ENCODE peak calls at places on chromosomes 13 and 19, in four cellular contexts. U, C, B and L are unnamed samples.
A peak's percentile ranks its signal among the peaks of the same experiment; 100 is the strongest.

GRCh38 chr19:35775298-35776101 is at the start of gene ARHGAP33:
- DNase-seq in U (peak; percentile 92), C (peak; percentile 87), B (peak; percentile 87), L (peak; percentile 99)

GRCh38 chr13:64758520-64758919 is 2471.6 kb downstream of the PCDH9 start:
- DNase-seq in U (peak; percentile 1), C (peak; percentile 5), B (no peak), L (no peak)

GRCh38 chr13:106277483-106278154 is 257.8 kb downstream of the EFNB2 start:
- DNase-seq in U (no peak), C (no peak), B (no peak), L (no peak)

GRCh38 chr19:13817615-13818371 is 22.6 kb downstream of the ZSWIM4 start:
- DNase-seq in U (no peak), C (peak; percentile 98), B (no peak), L (peak; percentile 85)

GRCh38 chr13:68023838-68024581 is 793.9 kb upstream of the PCDH9 start:
- DNase-seq in U (no peak), C (peak; percentile 7), B (no peak), L (no peak)

GRCh38 chr19:1406496-1406817 is 929 bp upstream of the DAZAP1 start:
- DNase-seq in U (no peak), C (no peak), B (peak; percentile 4), L (no peak)

GRCh38 chr13:91381371-91381770 is 17.1 kb upstream of the GPC5 start:
- DNase-seq in U (peak; percentile 28), C (no peak), B (no peak), L (no peak)

GRCh38 chr13:25169356-25169755 is 2.7 kb downstream of the AMER2 start:
- DNase-seq in U (no peak), C (no peak), B (no peak), L (no peak)

GRCh38 chr13:29702912-29703351 is 107.4 kb upstream of the SLC7A1 start:
- DNase-seq in U (peak; percentile 69), C (peak; percentile 27), B (no peak), L (peak; percentile 1)

GRCh38 chr13:78430166-78430791 is 173.1 kb downstream of the POU4F1 start:
- DNase-seq in U (no peak), C (no peak), B (no peak), L (no peak)

GRCh38 chr13:94031609-94032008 is 447.9 kb downstream of the DCT start:
- DNase-seq in U (peak; percentile 8), C (no peak), B (no peak), L (no peak)

GRCh38 chr19:10617409-10618121 is 7.8 kb upstream of the SLC44A2 start:
- DNase-seq in U (peak; percentile 89), C (no peak), B (no peak), L (peak; percentile 42)

GRCh38 chr13:79030513-79030912 is 371.6 kb upstream of the OBI1 start:
- DNase-seq in U (no peak), C (no peak), B (no peak), L (no peak)

GRCh38 chr13:72782717-72783116 is 784 bp downstream of the PIBF1 start:
- DNase-seq in U (peak; percentile 10), C (no peak), B (no peak), L (peak; percentile 15)

GRCh38 chr13:35826626-35827254 is 304.4 kb downstream of the DCLK1 start:
- DNase-seq in U (no peak), C (no peak), B (no peak), L (peak; percentile 40)

GRCh38 chr13:25468330-25469178 is 96.8 kb downstream of the ATP8A2 start:
- DNase-seq in U (no peak), C (no peak), B (no peak), L (peak; percentile 91)

GRCh38 chr19:15452111-15453047 is 2.6 kb upstream of the WIZ start:
- DNase-seq in U (peak; percentile 58), C (peak; percentile 91), B (no peak), L (peak; percentile 99)

GRCh38 chr13:39273953-39274352 is 235.7 kb downstream of the NHLRC3 start:
- DNase-seq in U (no peak), C (no peak), B (no peak), L (no peak)

GRCh38 chr19:29876414-29876813 is 64.6 kb downstream of the CCNE1 start:
- DNase-seq in U (no peak), C (no peak), B (no peak), L (no peak)

GRCh38 chr19:49987159-49987698 is 26.3 kb upstream of the SIGLEC11 start:
- DNase-seq in U (peak; percentile 90), C (peak; percentile 90), B (peak; percentile 54), L (peak; percentile 76)

GRCh38 chr19:489418-490196 is 6.7 kb upstream of the MADCAM1 start:
- DNase-seq in U (peak; percentile 8), C (no peak), B (no peak), L (no peak)

GRCh38 chr13:81493144-81493543 is 1152.2 kb upstream of the SPRY2 start:
- DNase-seq in U (no peak), C (no peak), B (peak; percentile 3), L (no peak)

GRCh38 chr19:12052571-12053169 is at the start of gene ZNF878:
- DNase-seq in U (peak; percentile 85), C (peak; percentile 95), B (peak; percentile 67), L (peak; percentile 84)

GRCh38 chr13:60689571-60689970 is 292.6 kb downstream of the TDRD3 start:
- DNase-seq in U (no peak), C (no peak), B (no peak), L (no peak)

GRCh38 chr13:51518847-51519246 is 65.4 kb upstream of the WDFY2 start:
- DNase-seq in U (peak; percentile 40), C (no peak), B (no peak), L (no peak)

GRCh38 chr13:110531671-110532083 is 29.8 kb downstream of the RAB20 start:
- DNase-seq in U (no peak), C (no peak), B (no peak), L (no peak)

GRCh38 chr13:54029226-54029625 is 1000.6 kb downstream of the OLFM4 start:
- DNase-seq in U (no peak), C (peak; percentile 13), B (peak; percentile 21), L (no peak)

GRCh38 chr19:51094696-51095279 is 12.1 kb upstream of the KLK14 start:
- DNase-seq in U (no peak), C (no peak), B (no peak), L (peak; percentile 87)

GRCh38 chr13:20126460-20127262 is 34.2 kb downstream of the GJA3 start:
- DNase-seq in U (no peak), C (no peak), B (no peak), L (no peak)

GRCh38 chr13:52652980-52653303 is 306 bp downstream of the SUGT1 start:
- DNase-seq in U (no peak), C (no peak), B (no peak), L (peak; percentile 31)
- H3K4me2 ChIP-seq in U (peak overlapping the region; percentile 91), C (peak overlapping the region; percentile 64), B (no peak overlapping the region), L (peak overlapping the region; percentile 80)

GRCh38 chr13:45519473-45519872 is 54.7 kb downstream of the COG3 start:
- DNase-seq in U (no peak), C (no peak), B (no peak), L (no peak)

GRCh38 chr13:45516757-45517156 is 52.0 kb downstream of the COG3 start:
- DNase-seq in U (no peak), C (no peak), B (no peak), L (no peak)

GRCh38 chr13:45522571-45522970 is 57.8 kb downstream of the COG3 start:
- DNase-seq in U (peak; percentile 18), C (no peak), B (no peak), L (no peak)

GRCh38 chr13:45521292-45521691 is 56.6 kb downstream of the COG3 start:
- DNase-seq in U (peak; percentile 86), C (no peak), B (no peak), L (no peak)

GRCh38 chr13:45518525-45519235 is 53.9 kb downstream of the COG3 start:
- DNase-seq in U (peak; percentile 90), C (no peak), B (no peak), L (no peak)
- TF ChIP-seq CHD1 in U (no peak), C (no peak), B (no peak), L (no peak)

GRCh38 chr19:38920529-38921419 is 8.8 kb upstream of the CCER2 start:
- DNase-seq in U (no peak), C (no peak), B (no peak), L (no peak)

GRCh38 chr19:38919837-38920528 is 8.0 kb upstream of the CCER2 start:
- DNase-seq in U (no peak), C (no peak), B (no peak), L (no peak)

GRCh38 chr19:38922482-38922881 is 8.1 kb downstream of the SARS2 start:
- DNase-seq in U (no peak), C (no peak), B (no peak), L (no peak)

GRCh38 chr19:38924383-38924782 is 6.2 kb downstream of the SARS2 start:
- DNase-seq in U (no peak), C (no peak), B (no peak), L (no peak)

DNA sequence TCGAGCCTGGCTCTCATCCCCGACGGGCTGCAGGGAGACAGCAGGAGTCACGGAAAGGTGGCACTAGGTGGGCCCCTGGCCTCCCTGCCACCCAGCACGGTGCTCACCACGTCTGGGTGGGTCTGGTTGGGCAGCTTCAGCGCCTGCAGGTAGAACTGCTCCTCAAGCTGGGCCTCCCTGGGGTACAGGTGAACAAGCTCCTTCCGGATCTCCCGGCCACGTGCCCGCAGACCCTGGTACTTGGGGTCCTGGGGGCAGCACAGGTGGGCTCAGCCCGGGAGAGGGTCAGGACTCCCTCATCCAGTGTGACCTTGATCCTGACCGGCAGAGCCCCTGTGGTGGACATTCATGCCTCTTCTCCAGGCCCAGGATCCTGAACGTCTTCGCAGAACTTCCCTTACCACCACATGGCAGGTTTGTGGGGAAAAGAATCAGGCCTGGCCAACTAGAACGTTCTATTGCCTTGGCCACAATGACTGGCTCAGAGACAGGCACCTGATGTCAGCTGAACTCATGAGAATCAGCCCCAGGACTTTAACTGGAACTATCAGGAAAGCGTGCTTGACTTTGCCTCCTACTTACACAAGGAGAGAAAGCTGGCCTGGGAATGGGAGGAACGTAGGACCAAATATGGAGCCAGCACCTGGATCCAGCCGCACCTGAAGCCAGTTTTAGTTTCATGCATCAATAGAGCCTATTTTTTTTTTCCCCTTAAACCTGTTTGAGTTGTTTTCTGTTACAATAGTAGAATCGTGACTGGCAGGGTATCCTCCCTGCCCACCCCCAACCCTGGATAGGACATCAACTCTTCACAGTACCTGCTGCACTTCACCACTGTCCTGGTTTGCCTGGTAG is 8.9 kb downstream of the SARS2 start:
- DNase-seq in U (no peak), C (no peak), B (no peak), L (no peak)
- H3K4me2 ChIP-seq in U (no peak overlapping the region), C (no peak overlapping the region), B (no peak overlapping the region), L (no peak overlapping the region)

DNA sequence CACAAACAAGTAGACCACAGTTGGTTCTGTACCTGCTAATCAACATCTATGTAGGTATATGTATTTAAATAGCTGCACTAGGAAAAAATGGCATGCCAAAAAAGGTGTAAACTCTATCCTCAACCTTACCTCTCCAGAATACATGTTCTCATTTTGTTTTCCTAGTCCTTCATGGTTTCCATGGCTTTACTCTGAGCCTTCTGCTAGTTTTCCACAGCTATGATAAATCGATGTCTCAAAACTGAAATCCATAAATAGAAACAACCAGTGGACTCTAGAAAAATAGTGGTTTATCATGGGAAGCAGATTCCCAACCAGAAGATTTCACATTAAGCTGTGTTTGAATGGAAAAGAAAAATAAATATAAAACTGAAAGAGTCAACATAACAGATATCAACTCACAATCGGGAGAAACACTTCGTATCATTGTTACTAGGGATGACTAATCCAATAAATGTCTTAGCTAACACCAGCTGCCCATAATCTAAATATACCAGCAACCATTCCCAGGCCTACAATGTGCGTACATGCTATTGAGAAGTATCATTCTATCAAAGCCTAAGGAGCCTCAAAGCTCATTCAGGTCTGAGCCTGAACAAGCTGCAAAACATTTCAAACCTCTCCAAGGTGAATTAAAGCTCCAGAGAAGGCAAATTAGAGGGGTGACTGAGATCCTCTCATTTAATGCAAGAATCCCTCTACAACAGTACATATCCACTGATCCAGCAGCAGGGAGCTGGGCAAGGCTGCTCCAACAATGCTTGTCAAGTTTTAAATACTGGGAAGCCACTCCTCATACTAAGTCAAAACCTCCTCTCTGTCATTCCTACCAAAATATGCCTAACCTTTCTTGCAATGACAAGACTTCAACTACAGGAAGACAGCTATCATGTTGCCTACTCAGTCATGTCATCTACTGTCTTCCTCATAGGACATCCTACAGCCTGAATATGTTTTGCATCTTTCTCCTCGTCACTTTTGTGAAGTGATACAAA is 90.2 kb downstream of the KCTD12 start:
- DNase-seq in U (peak; percentile 43), C (no peak), B (no peak), L (no peak)
- TF ChIP-seq CHD1 in U (no peak), C (no peak), B (no peak), L (no peak)